ENCODE peak calls at places on chromosomes 6 and 20, in four cellular contexts. O, N, R and U are unnamed samples.

GRCh38 chr6:3471711-3472110 is 14.9 kb upstream of the SLC22A23 start:
- DNase-seq in R (no peak), O (peak), N (no peak), U (no peak)

GRCh38 chr6:55916188-55916587 is 40.8 kb upstream of the BMP5 start:
- DNase-seq in N (no peak), O (no peak), R (no peak), U (no peak)

GRCh38 chr20:51563597-51564332 is 21.2 kb upstream of the NFATC2 start:
- DNase-seq in N (peak), R (peak), O (peak), U (no peak)

GRCh38 chr20:17917832-17918618 is 50.6 kb downstream of the SNX5 start:
- DNase-seq in N (no peak), O (no peak), R (no peak), U (no peak)

GRCh38 chr6:158050955-158051354 is 69.3 kb downstream of the SYNJ2 start:
- DNase-seq in N (no peak), R (no peak), O (no peak), U (no peak)

GRCh38 chr6:5536644-5537043 is 275.3 kb downstream of the FARS2 start:
- DNase-seq in R (no peak), O (no peak), N (no peak), U (no peak)

GRCh38 chr6:31400467-31401289 is 2.7 kb upstream of the MICA start:
- DNase-seq in R (peak), N (peak), O (peak), U (no peak)

GRCh38 chr6:121917834-121918559 is 481.5 kb upstream of the HSF2 start:
- DNase-seq in N (no peak), O (no peak), R (no peak), U (no peak)

GRCh38 chr6:157405986-157406385 is 25.0 kb downstream of the ZDHHC14 start:
- DNase-seq in R (no peak), N (no peak), O (no peak), U (no peak)

GRCh38 chr20:33993800-33994623 is at the start of gene RALY:
- DNase-seq in N (peak), O (peak), R (peak), U (peak)

GRCh38 chr6:163356324-163356723 is 58.2 kb upstream of the QKI start:
- DNase-seq in O (peak), N (peak), R (no peak), U (no peak)

GRCh38 chr6:35403544-35404442 is 48.3 kb upstream of the FANCE start:
- DNase-seq in O (no peak), N (no peak), R (no peak), U (no peak)

GRCh38 chr6:147604373-147604772 is 95.9 kb downstream of the SAMD5 start:
- DNase-seq in R (no peak), N (no peak), O (no peak), U (no peak)

GRCh38 chr20:51586005-51586440 is 43.5 kb upstream of the NFATC2 start:
- DNase-seq in R (peak), O (peak), N (no peak), U (no peak)

GRCh38 chr20:10594286-10594868 is 79.4 kb downstream of the JAG1 start:
- DNase-seq in N (no peak), R (no peak), O (no peak), U (no peak)

GRCh38 chr6:16551466-16551865 is 209.8 kb downstream of the ATXN1 start:
- DNase-seq in O (no peak), N (no peak), R (no peak), U (no peak)

GRCh38 chr20:63973636-63974401 is 4.1 kb upstream of the ZNF512B start:
- DNase-seq in R (peak), N (peak), O (peak), U (peak)

GRCh38 chr6:170030284-170031095 is 260.4 kb downstream of the DLL1 start:
- DNase-seq in O (peak), R (no peak), N (no peak), U (no peak)

GRCh38 chr6:28357036-28357435 is 7.3 kb downstream of the ZKSCAN3 start:
- DNase-seq in O (peak), R (no peak), N (no peak), U (no peak)

GRCh38 chr6:63839485-63839884 is 203.9 kb downstream of the PHF3 start:
- DNase-seq in O (no peak), N (no peak), R (no peak), U (no peak)

GRCh38 chr6:143596857-143597256 is 80.9 kb upstream of the PHACTR2 start:
- DNase-seq in R (no peak), N (no peak), O (no peak), U (no peak)

GRCh38 chr6:31446481-31446880 is 43.1 kb downstream of the MICA start:
- DNase-seq in N (no peak), R (no peak), O (no peak), U (no peak)

GRCh38 chr6:44470106-44470446 is 82.6 kb downstream of the CDC5L start:
- DNase-seq in N (no peak), R (no peak), O (no peak), U (no peak)

GRCh38 chr20:25867776-25868649 is 171.4 kb upstream of the ZNF337 start:
- DNase-seq in N (peak), R (peak), O (peak), U (no peak)

GRCh38 chr6:139029470-139030210 is 1.1 kb downstream of the ABRACL start:
- DNase-seq in N (peak), R (peak), O (peak), U (peak)

GRCh38 chr6:129749749-129750120 is 39.8 kb upstream of the ARHGAP18 start:
- DNase-seq in O (no peak), N (no peak), R (no peak), U (no peak)

GRCh38 chr20:2408111-2408510 is 27.4 kb downstream of the TGM6 start:
- DNase-seq in O (no peak), R (no peak), N (no peak), U (no peak)

GRCh38 chr6:16132909-16133308 is 4.0 kb downstream of the MYLIP start:
- DNase-seq in O (no peak), N (no peak), R (no peak), U (no peak)

GRCh38 chr20:19502169-19502568 is 255.9 kb upstream of the RIN2 start:
- DNase-seq in O (no peak), N (peak), R (no peak), U (no peak)

GRCh38 chr20:51022803-51023616 is at the start of gene KCNG1:
- DNase-seq in N (peak), R (peak), O (peak), U (peak)

GRCh38 chr20:21505810-21506530 is 7.9 kb downstream of the NKX2-2 start:
- DNase-seq in R (peak), N (peak), O (peak), U (peak)

GRCh38 chr20:50663095-50663821 is 28.1 kb downstream of the RIPOR3 start:
- DNase-seq in N (no peak), R (peak), O (peak), U (no peak)

GRCh38 chr6:129662406-129662766 is 47.6 kb downstream of the ARHGAP18 start:
- DNase-seq in O (no peak), N (no peak), R (no peak), U (no peak)

DNA sequence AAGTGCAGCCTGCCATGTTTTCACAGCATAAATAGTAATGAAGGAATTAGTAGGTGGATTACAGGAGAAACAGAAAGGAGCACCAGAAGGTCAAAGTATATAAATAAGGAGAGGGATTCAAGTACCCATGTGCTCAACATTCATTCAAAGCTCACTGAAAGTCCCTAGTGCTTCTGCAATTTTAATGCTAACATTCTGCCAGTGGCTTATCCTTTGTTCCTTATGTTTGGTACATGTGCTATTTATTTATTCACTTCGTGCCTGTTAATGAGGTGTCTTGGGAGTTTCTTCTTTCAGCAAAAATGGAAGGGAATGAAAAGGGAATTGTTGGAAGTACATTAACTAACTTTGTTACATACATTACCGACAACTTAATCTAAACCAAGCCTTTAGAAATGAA is 105.7 kb downstream of the CRYBG1 start:
- DNase-seq in N (no peak), R (no peak), O (no peak), U (no peak)
- TF ChIP-seq CTCF in N (no peak), R (no peak), O (no peak), U (no peak)

DNA sequence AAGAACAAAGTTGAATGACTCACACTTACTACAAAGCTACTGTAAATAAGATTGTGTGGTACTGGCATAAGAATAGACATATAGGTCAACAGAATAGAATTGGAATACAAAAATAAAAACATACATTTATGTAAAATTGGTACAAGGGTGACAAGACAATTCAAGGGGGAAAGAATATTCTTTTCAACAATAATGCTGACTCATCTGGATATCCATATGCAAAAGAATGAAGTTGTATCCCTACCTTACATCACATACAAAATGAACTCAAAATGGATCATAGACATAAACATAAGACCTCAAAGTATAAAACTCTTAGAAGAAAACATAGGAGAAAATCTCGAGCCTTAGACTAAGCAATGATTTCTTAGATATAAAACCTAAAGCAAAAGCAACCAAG is 50.9 kb downstream of the TRMT6 start:
- DNase-seq in N (no peak), R (no peak), O (no peak), U (no peak)
- TF ChIP-seq CTCF in N (no peak), R (no peak), O (no peak), U (no peak)

GRCh38 chr6:117191009-117191408 is 74.3 kb upstream of the VGLL2 start:
- DNase-seq in O (no peak), N (no peak), R (no peak), U (no peak)

GRCh38 chr6:117191448-117191847 is 73.9 kb upstream of the VGLL2 start:
- DNase-seq in O (no peak), R (no peak), N (no peak), U (no peak)

DNA sequence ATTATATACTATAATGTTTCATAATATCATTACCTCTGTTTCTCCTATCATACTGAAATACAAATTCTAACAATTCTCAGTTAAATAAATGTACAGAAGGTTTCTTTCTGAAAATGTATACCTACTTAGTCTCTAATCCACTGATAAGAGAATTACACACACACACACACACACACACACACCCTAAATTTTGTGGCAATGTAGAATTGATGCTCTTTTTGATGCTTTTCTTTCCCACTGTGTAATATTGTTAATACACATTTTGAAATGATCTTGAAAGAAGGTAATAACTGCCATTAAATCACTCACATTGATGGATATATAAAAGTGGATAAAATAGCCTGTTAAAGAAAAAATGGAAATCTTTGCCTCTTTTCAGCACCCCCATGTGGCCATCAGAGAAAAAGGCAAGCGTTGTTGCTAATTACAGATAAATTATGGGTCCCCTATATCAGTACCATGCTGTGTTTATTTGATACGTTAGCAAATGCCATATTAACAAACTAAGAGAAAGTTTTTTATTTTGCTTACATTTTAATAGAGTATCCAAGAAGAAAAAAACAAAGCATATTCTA is 76.6 kb upstream of the VGLL2 start:
- DNase-seq in O (no peak), R (no peak), N (no peak), U (no peak)
- TF ChIP-seq CTCF in O (peak), R (peak), N (peak), U (peak)

GRCh38 chr6:43120938-43121913 is 45.1 kb downstream of the PTK7 start:
- DNase-seq in R (peak), O (peak), N (no peak), U (no peak)
- TF ChIP-seq CTCF in R (no peak), O (no peak), N (no peak), U (no peak)

DNA sequence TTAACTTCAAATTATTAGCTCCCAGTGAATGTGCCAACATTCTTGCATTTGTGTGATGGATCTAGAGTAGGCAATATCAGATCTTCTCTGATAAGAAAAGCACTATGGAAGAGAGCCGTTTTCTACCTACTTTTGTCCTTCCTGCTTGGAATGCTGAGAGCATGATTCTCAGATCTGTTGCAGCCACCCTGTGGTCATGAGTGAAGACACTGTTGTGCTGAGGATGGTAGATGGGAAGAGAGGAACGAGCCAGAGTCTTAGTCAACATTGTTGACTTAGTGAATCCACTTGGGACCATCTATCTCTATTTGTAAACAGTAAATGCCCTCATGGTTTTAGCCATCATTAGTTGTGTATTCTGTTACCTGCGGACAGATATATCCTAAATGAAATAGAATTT is 202.6 kb downstream of the CD109 start:
- DNase-seq in R (peak), N (no peak), O (no peak), U (no peak)
- TF ChIP-seq CTCF in R (no peak), N (no peak), O (peak), U (no peak)

GRCh38 chr20:46312075-46312944 is 4.0 kb upstream of the CDH22 start:
- DNase-seq in N (peak), O (peak), R (no peak), U (peak)
- TF ChIP-seq CTCF in N (peak), O (peak), R (no peak), U (peak)

GRCh38 chr6:113564401-113565161 is 292.6 kb upstream of the MARCKS start:
- DNase-seq in R (no peak), O (peak), N (peak), U (peak)
- TF ChIP-seq CTCF in R (no peak), O (peak), N (no peak), U (no peak)

DNA sequence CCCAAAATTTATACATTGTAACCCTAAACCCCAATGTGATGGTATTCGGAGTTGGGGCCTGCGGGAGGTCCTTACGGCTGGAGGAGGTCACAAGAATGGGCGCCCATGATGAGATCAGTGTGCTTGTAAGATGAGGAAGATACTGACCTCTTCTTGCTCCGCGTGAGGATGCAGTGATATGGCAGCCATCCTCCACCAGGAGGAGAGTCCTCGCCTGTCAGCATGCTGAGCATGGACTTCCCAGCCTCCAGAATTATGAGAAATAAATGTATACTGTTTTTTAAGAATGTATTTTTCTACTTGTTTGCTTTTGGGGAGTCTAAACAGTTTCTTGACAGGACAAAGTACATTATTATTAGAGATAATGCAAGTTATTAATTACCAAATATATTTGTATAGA is 8.7 kb upstream of the SYNDIG1 start:
- DNase-seq in R (no peak), N (no peak), O (peak), U (no peak)
- TF ChIP-seq CTCF in R (no peak), N (no peak), O (peak), U (no peak)

GRCh38 chr6:33665957-33666356 is 44.8 kb downstream of the ITPR3 start:
- DNase-seq in O (peak), N (no peak), R (no peak), U (no peak)
- TF ChIP-seq CTCF in O (peak), N (no peak), R (no peak), U (no peak)

GRCh38 chr6:128422871-128423270 is 97.5 kb downstream of the PTPRK start:
- DNase-seq in N (no peak), R (no peak), O (no peak), U (no peak)
- TF ChIP-seq CTCF in N (no peak), R (no peak), O (no peak), U (no peak)